ENCODE peak calls at places on chromosome 7, in nine cellular contexts. L, R, X, A, F, S, Q, Y and B are unnamed samples.

GRCh38 chr7:156017431-156017830 is 205.2 kb upstream of the SHH start:
- DNase-seq in S (no peak), A (no peak), L (no peak), X (no peak), F (no peak), Q (no peak), Y (no peak), R (no peak), B (no peak)

GRCh38 chr7:102415685-102416225 is 17.6 kb upstream of the ORAI2 start:
- DNase-seq in S (no peak), F (no peak), X (no peak), Y (no peak), Q (no peak), R (no peak), L (no peak), A (no peak), B (peak; percentile 48)

GRCh38 chr7:24152356-24152755 is 131.6 kb upstream of the NPY start:
- DNase-seq in L (no peak), X (no peak), S (no peak), Y (no peak), R (no peak), Q (no peak), A (no peak), F (no peak), B (no peak)

GRCh38 chr7:1861799-1862458 is 191.9 kb downstream of the ELFN1 start:
- DNase-seq in R (no peak), Y (no peak), A (no peak), S (no peak), X (peak; percentile 80), L (no peak), F (no peak), Q (no peak), B (no peak)

GRCh38 chr7:100752994-100753393 is 19.6 kb downstream of the ZAN start:
- DNase-seq in F (no peak), Y (no peak), A (no peak), Q (no peak), X (no peak), R (no peak), S (no peak), L (no peak), B (no peak)

GRCh38 chr7:111082351-111082750 is 8.6 kb upstream of the LRRN3 start:
- DNase-seq in F (no peak), A (no peak), Y (no peak), S (peak; percentile 53), R (no peak), Q (no peak), X (no peak), L (no peak), B (no peak)

GRCh38 chr7:99406557-99406956 is 1.8 kb downstream of the PDAP1 start:
- DNase-seq in A (no peak), X (no peak), R (no peak), Y (no peak), L (no peak), F (no peak), Q (no peak), S (no peak), B (no peak)

GRCh38 chr7:47578581-47579270 is 3.2 kb downstream of the TNS3 start:
- DNase-seq in A (no peak), L (no peak), X (no peak), F (no peak), S (peak; percentile 66), Y (no peak), R (no peak), Q (no peak), B (no peak)

GRCh38 chr7:157991761-157992160 is 595.9 kb downstream of the PTPRN2 start:
- DNase-seq in R (no peak), F (no peak), Y (no peak), A (no peak), S (no peak), X (no peak), L (no peak), Q (no peak), B (no peak)

GRCh38 chr7:17046666-17047065 is 164.9 kb upstream of the AGR3 start:
- DNase-seq in L (no peak), F (no peak), Y (no peak), X (peak; percentile 75), S (no peak), A (no peak), R (no peak), Q (no peak), B (no peak)

GRCh38 chr7:27140108-27140842 is 3.2 kb downstream of the HOXA5 start:
- DNase-seq in Q (no peak), L (no peak), A (no peak), F (no peak), S (no peak), R (no peak), X (no peak), Y (no peak), B (no peak)

GRCh38 chr7:129466796-129467195 is 32.6 kb downstream of the STRIP2 start:
- DNase-seq in L (no peak), R (no peak), Q (no peak), Y (no peak), X (no peak), S (no peak), F (no peak), A (no peak), B (no peak)

GRCh38 chr7:55787796-55788195 is 74.8 kb downstream of the SEPTIN14 start:
- DNase-seq in F (no peak), Q (no peak), R (no peak), Y (no peak), L (no peak), X (no peak), S (no peak), A (no peak), B (no peak)

GRCh38 chr7:35029311-35029710 is 8.0 kb downstream of the DPY19L1 start:
- DNase-seq in L (no peak), Y (no peak), A (no peak), X (no peak), S (no peak), Q (no peak), F (no peak), R (no peak), B (no peak)

GRCh38 chr7:35022725-35023124 is 14.6 kb downstream of the DPY19L1 start:
- DNase-seq in L (no peak), Y (no peak), X (no peak), S (no peak), Q (no peak), A (no peak), F (no peak), R (no peak), B (no peak)

GRCh38 chr7:35025391-35025870 is 11.9 kb downstream of the DPY19L1 start:
- DNase-seq in S (no peak), X (no peak), F (no peak), L (no peak), Y (no peak), Q (no peak), R (no peak), A (no peak), B (no peak)

GRCh38 chr7:35024298-35024697 is 13.0 kb downstream of the DPY19L1 start:
- DNase-seq in F (no peak), L (no peak), R (no peak), A (no peak), Y (no peak), X (no peak), S (no peak), Q (no peak), B (no peak)

DNA sequence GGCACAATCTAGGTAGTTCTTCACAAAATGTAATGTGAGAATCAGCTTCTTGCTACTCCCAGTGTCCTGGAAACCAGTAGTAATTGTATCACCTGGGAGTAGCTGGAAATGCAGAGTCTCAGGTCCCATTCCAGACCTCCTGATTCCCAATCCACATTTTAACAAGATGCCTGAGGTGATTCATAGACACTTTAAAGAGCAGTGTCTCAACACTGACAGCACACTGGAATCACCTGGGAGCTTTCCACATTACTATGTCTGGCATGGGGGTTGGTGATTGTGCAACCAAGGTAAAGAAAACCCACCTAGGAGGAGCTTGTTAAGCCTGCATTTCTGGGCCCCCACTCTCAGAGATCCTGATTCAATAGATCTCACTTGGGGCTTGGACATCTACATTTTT is 11.1 kb downstream of the DPY19L1 start:
- DNase-seq in S (no peak), F (no peak), Y (no peak), L (no peak), R (no peak), Q (peak; percentile 54), A (no peak), X (no peak), B (no peak)
- TF ChIP-seq POLR2A in S (no peak), F (no peak), Y (no peak), L (no peak), R (no peak), Q (no peak), A (no peak), X (no peak), B (no peak)

DNA sequence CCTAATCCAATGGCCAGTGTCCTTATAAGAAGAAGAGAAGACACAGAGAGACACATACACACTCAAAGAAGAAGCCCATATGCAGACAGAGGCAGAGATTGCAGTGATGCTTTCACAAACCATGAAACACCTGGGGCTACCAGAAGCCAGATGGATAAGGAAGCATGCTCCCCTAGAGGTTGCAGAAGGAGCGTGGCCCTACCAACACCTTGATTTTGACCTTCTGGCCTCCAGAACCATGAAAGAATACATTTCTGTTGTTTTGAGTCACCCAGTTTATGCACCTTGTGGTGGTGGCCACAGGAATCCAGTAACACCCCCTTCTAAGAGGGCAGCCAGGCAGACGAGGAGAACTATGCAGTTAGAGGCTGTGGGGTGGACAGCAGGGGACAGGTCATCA is 43.5 kb downstream of the AOC1 start:
- DNase-seq in F (no peak), R (no peak), L (no peak), A (no peak), Q (no peak), Y (no peak), S (no peak), X (no peak), B (no peak)
- TF ChIP-seq CTCF in F (no peak), R (no peak), L (no peak), A (no peak), Q (no peak), Y (no peak), S (no peak), X (no peak), B (no peak)

GRCh38 chr7:32476816-32477648 is 13.1 kb downstream of the LSM5 start:
- DNase-seq in L (no peak), A (no peak), Q (no peak), R (no peak), Y (no peak), X (no peak), S (no peak), F (no peak), B (no peak)
- H3K4me3 ChIP-seq in L (no peak overlapping the region), A (no peak overlapping the region), Q (no peak overlapping the region), R (no peak overlapping the region), Y (no peak overlapping the region), X (no peak overlapping the region), S (no peak overlapping the region), F (no peak overlapping the region), B (no peak overlapping the region)

DNA sequence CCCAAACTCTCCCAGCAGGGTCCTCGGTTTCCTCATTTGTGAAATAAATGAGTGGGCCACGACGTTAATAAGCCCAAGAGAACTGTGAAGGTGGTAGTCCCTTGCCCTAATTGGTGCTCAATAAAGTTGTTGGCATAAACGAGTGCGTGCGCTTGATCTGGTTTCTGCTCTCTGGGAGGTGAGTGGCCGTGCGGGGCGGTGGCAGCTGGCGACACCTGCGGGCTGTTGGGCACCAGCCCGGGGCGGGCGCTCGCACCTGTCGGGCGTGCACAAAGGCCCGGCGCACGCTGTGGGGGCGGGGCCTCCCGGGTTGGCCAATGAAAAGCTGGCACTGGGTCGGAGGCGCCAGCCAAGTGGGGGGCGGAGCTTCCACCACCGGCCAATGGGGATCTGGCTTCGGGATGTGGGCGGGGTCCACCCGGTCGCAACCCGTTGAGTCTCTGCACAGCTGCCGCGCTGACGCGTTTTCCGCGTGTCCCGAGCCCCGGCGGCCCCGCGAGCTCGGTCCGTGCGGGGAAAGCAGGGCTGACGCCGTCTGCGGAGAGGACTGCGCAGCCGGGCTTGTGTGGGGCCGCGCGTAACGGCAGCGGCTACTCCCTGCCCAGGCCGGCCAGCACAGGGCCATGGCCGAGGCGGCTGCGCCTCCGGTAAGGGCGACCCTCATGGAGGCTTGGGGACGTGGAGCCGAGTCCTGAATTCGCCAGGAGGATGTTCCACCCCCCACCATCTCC is 23.0 kb downstream of the ZNF783 start:
- DNase-seq in S (peak; percentile 80), R (peak; percentile 96), Y (peak; percentile 96), X (peak; percentile 90), A (peak; percentile 96), Q (peak; percentile 64), L (peak; percentile 90), F (peak; percentile 93), B (peak; percentile 97)
- TF ChIP-seq POLR2A in S (peak; percentile 24), R (no peak), Y (no peak), X (no peak), A (no peak), Q (no peak), L (no peak), F (peak; percentile 36), B (peak; percentile 29)